ENCODE peak calls at places on chromosomes 12 and 14, in six cellular contexts. A is GM04503, V is HEK293T, K is skeletal muscle cell, H is gastrocnemius medialis, Q is dorsolateral prefrontal cortex. O is an unnamed sample.

GRCh38 chr14:54822685-54823084 is 79.9 kb downstream of the GCH1 start:
- DNase-seq in A (no peak), V (no peak), K (no peak), H (no peak), Q (no peak), O (no peak)

GRCh38 chr14:50955373-50956043 is 11.2 kb upstream of the PYGL start:
- DNase-seq in A (peak), V (peak), K (peak), H (peak), Q (no peak), O (peak)

GRCh38 chr12:27902651-27903050 is 69.9 kb downstream of the PTHLH start:
- DNase-seq in A (no peak), V (no peak), K (no peak), H (no peak), Q (no peak), O (no peak)

GRCh38 chr12:106629797-106630669 is 47.2 kb downstream of the RFX4 start:
- DNase-seq in A (no peak), V (no peak), K (no peak), H (no peak), Q (no peak), O (no peak)

GRCh38 chr12:122646568-122647220 is 56.5 kb downstream of the HCAR2 start:
- DNase-seq in A (peak), V (no peak), K (peak), H (no peak), Q (no peak), O (no peak)

GRCh38 chr14:81400202-81400678 is at the start of gene STON2:
- DNase-seq in A (no peak), V (peak), K (peak), H (peak), Q (no peak), O (peak)

GRCh38 chr12:30019386-30020140 is 235.8 kb upstream of the TMTC1 start:
- DNase-seq in A (no peak), V (no peak), K (no peak), H (no peak), Q (no peak), O (no peak)

GRCh38 chr14:28759056-28759657 is 7.4 kb upstream of the FOXG1 start:
- DNase-seq in A (no peak), V (no peak), K (no peak), H (no peak), Q (no peak), O (no peak)

GRCh38 chr14:106507354-106507753 is 981.0 kb downstream of the TMEM121 start:
- DNase-seq in A (no peak), V (no peak), K (no peak), H (no peak), Q (no peak), O (no peak)

GRCh38 chr12:56032006-56032405 is 9.7 kb upstream of the RPS26 start:
- DNase-seq in A (no peak), V (no peak), K (no peak), H (no peak), Q (no peak), O (no peak)

GRCh38 chr12:131267576-131267975 is 313.9 kb downstream of the ADGRD1 start:
- DNase-seq in A (no peak), V (no peak), K (no peak), H (no peak), Q (no peak), O (no peak)

GRCh38 chr14:89576132-89576923 is 159.3 kb upstream of the FOXN3 start:
- DNase-seq in A (no peak), V (peak), K (no peak), H (no peak), Q (no peak), O (no peak)

GRCh38 chr14:64979336-64980074 is 7.2 kb upstream of the FNTB start:
- DNase-seq in A (no peak), V (no peak), K (no peak), H (peak), Q (no peak), O (no peak)